ENCODE peak calls at places on chromosome 6, in six cellular contexts. A is ascending aorta, I is BJ, P is cardiac muscle cell, Y is A549, T is AG04449. W is an unnamed sample.

GRCh38 chr6:158611600-158612041 is 32.9 kb downstream of the DYNLT1 start:
- DNase-seq in A (no peak), I (no peak), P (peak), Y (no peak), T (no peak), W (no peak)

GRCh38 chr6:134093007-134093573 is 40.7 kb upstream of the SLC2A12 start:
- DNase-seq in A (no peak), I (no peak), P (no peak), Y (no peak), T (no peak), W (no peak)

GRCh38 chr6:52517502-52518278 is 59.2 kb downstream of the TRAM2 start:
- DNase-seq in A (peak), I (peak), P (peak), Y (peak), T (no peak), W (peak)

GRCh38 chr6:32148722-32149576 is 2.8 kb downstream of the PRRT1 start:
- DNase-seq in A (no peak), I (no peak), P (no peak), Y (no peak), T (no peak), W (no peak)

GRCh38 chr6:125549202-125549884 is 200.1 kb upstream of the HEY2 start:
- DNase-seq in A (no peak), I (no peak), P (no peak), Y (no peak), T (no peak), W (no peak)

GRCh38 chr6:143166247-143166695 is 105.6 kb downstream of the AIG1 start:
- DNase-seq in A (no peak), I (no peak), P (peak), Y (no peak), T (no peak), W (no peak)

GRCh38 chr6:169328112-169328801 is 74.6 kb upstream of the THBS2 start:
- DNase-seq in A (no peak), I (no peak), P (peak), Y (no peak), T (no peak), W (no peak)

GRCh38 chr6:170076466-170077165 is 214.3 kb downstream of the DLL1 start:
- DNase-seq in A (no peak), I (no peak), P (no peak), Y (no peak), T (no peak), W (no peak)

GRCh38 chr6:28941681-28942448 is 18.1 kb upstream of the TRIM27 start:
- DNase-seq in A (no peak), I (no peak), P (no peak), Y (no peak), T (no peak), W (peak)

GRCh38 chr6:116218172-116218633 is 35.7 kb downstream of the TSPYL4 start:
- DNase-seq in A (no peak), I (no peak), P (peak), Y (no peak), T (no peak), W (no peak)

GRCh38 chr6:167046861-167047495 is 47.8 kb downstream of the CEP43 start:
- DNase-seq in A (no peak), I (no peak), P (no peak), Y (no peak), T (no peak), W (no peak)

GRCh38 chr6:170280689-170281045 is 10.2 kb downstream of the DLL1 start:
- DNase-seq in A (no peak), I (no peak), P (no peak), Y (no peak), T (no peak), W (no peak)

GRCh38 chr6:107820571-107821261 is 3.4 kb downstream of the SCML4 start:
- DNase-seq in A (no peak), I (no peak), P (peak), Y (no peak), T (no peak), W (no peak)

GRCh38 chr6:36544228-36544627 is 3.1 kb downstream of the STK38 start:
- DNase-seq in A (no peak), I (peak), P (peak), Y (no peak), T (no peak), W (peak)

GRCh38 chr6:26017567-26017966 is 55.0 kb downstream of the TRIM38 start:
- DNase-seq in A (peak), I (no peak), P (peak), Y (no peak), T (no peak), W (peak)

GRCh38 chr6:38149526-38149925 is 330.0 kb downstream of the ZFAND3 start:
- DNase-seq in A (no peak), I (no peak), P (no peak), Y (no peak), T (no peak), W (no peak)

GRCh38 chr6:30726506-30727413 is 6.6 kb downstream of the TUBB start:
- DNase-seq in A (no peak), I (no peak), P (no peak), Y (no peak), T (no peak), W (no peak)

GRCh38 chr6:125829433-125829832 is 38.7 kb downstream of the NCOA7 start:
- DNase-seq in A (no peak), I (no peak), P (no peak), Y (no peak), T (no peak), W (no peak)

GRCh38 chr6:46484081-46484820 is 7.0 kb downstream of the RCAN2 start:
- DNase-seq in A (no peak), I (no peak), P (no peak), Y (no peak), T (no peak), W (no peak)

DNA sequence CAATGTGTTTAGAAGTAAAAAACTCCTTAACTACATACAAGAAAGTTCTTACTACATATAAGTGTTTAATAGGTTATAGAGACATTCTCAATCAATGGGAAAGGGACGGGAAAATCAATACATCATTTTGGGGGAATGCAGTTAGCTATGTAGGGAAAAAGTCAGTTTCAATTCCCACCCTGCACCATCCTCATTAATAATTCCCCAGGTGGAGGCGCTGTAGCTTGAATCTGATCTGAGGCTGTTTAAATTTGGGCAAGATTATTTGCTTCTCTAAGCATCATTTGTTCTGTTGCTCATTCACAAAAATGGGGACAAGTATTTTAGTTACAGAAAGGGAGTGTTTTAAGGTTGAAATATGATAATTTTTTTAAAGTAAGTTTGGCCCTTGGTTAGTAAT is 19.1 kb downstream of the OLIG3 start:
- DNase-seq in A (no peak), I (no peak), P (no peak), Y (no peak), T (no peak), W (no peak)
- TF ChIP-seq CTCF in A (no peak), I (peak), P (no peak), Y (no peak), T (no peak), W (peak)

DNA sequence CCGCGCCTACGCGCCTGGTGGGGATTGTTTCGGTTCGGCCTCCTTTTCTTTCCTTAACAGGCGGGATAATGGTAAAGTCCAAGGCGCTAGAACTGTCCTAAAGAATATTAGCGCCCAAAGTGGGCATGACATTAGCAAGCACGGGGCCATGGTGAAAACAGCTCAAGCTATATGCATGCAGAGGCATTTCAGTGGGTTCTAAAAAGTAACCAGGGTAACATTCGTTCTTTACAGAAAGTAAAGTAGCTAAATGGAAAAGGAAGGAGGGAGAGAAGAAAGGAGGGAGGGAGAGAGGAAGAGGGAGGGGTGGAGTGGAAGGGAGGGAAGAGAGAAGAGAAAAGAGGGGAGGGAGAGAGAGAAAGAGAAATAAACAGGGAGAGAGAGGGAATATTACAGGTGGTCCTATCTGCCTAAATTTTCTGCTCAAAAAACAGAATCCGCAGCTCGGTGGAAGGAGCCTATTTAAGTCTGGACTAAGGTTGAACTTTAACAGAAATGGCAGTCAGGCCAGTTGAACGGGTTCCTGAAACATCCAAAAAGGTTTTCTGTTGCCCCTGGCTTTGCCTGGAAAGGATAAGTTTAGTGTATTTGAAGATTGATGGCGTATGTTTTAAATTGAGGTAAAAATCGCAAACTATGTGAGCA is 2.0 kb downstream of the TFAP2B start:
- DNase-seq in A (no peak), I (no peak), P (no peak), Y (no peak), T (no peak), W (no peak)
- H3K4me3 ChIP-seq in A (no peak), I (no peak), P (no peak), Y (no peak), T (no peak), W (no peak)

GRCh38 chr6:112253842-112254816 is at the start of gene LAMA4:
- DNase-seq in A (no peak), I (no peak), P (peak), Y (peak), T (no peak), W (no peak)
- TF ChIP-seq CTCF in A (no peak), I (no peak), P (no peak), Y (no peak), T (no peak), W (no peak)

GRCh38 chr6:131807644-131808459 is at the start of gene ENPP1:
- DNase-seq in A (peak), I (no peak), P (peak), Y (peak), T (no peak), W (no peak)
- H3K4me3 ChIP-seq in A (peak), I (peak), P (peak), Y (peak), T (peak), W (peak)

DNA sequence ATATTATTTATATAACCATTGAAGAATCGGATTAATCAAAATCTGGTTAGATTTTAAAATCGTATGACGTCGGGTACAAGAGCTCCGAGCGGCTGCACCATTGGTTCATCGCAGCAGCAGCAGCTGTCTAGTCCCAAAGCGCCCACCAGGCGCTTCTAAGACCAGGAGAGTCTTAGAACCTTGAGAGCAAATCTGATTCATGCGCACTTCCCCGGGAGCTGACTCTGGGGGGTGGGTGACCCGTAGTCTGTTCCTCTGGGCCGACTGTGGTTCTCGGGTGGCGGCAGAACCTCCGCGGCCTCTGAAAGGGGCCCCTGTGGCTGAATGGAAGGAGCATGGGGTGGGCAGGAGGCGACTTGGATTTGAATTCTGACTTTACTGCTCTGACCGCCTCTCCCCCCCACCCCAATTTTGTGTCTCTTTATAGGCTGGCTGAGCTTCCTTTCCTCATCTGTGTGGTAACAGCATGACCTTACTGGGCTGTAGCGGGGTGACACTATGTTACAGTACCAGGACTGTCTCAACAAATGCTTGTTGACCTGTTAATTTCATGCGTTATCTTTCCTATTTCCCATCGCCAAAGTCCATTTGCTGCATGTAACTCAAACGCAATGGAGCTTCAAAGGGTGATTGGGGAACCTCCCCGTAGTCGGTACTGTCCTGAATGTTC is 119.7 kb downstream of the RTN4IP1 start:
- DNase-seq in A (no peak), I (no peak), P (no peak), Y (no peak), T (no peak), W (no peak)
- TF ChIP-seq CTCF in A (no peak), I (no peak), P (peak), Y (no peak), T (peak), W (no peak)

GRCh38 chr6:162379762-162380409 is 347.7 kb downstream of the PRKN start:
- DNase-seq in A (no peak), I (no peak), P (no peak), Y (no peak), T (no peak), W (no peak)
- H3K4me3 ChIP-seq in A (no peak), I (no peak), P (no peak), Y (no peak), T (no peak), W (no peak)

GRCh38 chr6:68054776-68055175 is 580.3 kb upstream of the ADGRB3 start:
- DNase-seq in A (no peak), I (no peak), P (peak), Y (no peak), T (no peak), W (no peak)

GRCh38 chr6:68053805-68054373 is 581.2 kb upstream of the ADGRB3 start:
- DNase-seq in A (no peak), I (no peak), P (no peak), Y (no peak), T (no peak), W (no peak)

GRCh38 chr6:68059894-68060293 is 575.2 kb upstream of the ADGRB3 start:
- DNase-seq in A (no peak), I (no peak), P (peak), Y (no peak), T (no peak), W (no peak)

DNA sequence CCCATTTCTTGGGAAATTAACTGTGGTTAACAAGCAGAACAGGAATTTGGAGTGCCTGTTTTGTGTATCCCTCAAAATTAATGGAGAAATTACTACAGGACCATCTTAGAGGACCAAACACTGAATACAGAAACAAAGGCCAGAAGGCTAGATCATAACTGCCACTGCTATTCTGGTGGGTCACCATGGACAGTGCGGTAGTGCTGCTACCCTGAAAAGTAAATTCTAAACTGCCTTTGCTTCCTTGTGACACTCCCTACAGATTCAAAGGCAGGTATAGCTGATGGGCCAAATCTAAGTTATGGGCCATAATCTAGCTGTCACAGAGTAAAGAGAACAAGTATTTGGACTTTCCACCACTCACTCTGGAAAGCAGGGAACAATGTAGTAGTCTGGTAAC is 575.8 kb upstream of the ADGRB3 start:
- DNase-seq in A (no peak), I (no peak), P (no peak), Y (no peak), T (no peak), W (no peak)
- TF ChIP-seq CTCF in A (no peak), I (no peak), P (no peak), Y (no peak), T (no peak), W (no peak)

DNA sequence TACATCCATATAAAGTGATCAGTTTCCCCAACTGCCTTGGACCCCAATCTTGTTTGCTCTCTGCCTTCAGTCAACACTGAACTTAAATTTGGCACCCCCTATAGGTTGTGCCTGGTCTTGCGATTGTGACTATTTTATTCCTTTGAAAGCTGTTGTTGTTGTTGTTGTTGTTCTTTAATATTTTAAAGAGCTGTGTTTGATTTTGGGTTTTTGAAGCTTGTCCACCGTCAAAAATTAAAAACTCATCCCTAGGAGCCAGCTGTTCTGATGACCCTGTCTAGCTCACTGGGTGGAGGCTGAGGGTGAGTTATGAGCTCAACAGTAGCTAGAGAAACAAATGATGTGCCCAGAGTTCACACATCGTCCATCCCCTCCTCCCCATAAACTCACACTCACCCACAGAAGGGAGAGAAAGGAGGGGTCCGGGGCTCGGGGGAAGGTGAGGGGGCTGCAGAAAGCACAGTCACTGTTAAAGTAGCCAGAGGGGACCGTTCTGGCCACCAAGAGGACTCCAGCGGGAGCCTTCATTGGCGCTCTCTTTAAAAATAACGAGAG is 4.0 kb downstream of the SIM1 start:
- DNase-seq in A (no peak), I (no peak), P (no peak), Y (peak), T (no peak), W (no peak)
- H3K4me3 ChIP-seq in A (no peak), I (peak), P (no peak), Y (peak), T (peak), W (peak)

DNA sequence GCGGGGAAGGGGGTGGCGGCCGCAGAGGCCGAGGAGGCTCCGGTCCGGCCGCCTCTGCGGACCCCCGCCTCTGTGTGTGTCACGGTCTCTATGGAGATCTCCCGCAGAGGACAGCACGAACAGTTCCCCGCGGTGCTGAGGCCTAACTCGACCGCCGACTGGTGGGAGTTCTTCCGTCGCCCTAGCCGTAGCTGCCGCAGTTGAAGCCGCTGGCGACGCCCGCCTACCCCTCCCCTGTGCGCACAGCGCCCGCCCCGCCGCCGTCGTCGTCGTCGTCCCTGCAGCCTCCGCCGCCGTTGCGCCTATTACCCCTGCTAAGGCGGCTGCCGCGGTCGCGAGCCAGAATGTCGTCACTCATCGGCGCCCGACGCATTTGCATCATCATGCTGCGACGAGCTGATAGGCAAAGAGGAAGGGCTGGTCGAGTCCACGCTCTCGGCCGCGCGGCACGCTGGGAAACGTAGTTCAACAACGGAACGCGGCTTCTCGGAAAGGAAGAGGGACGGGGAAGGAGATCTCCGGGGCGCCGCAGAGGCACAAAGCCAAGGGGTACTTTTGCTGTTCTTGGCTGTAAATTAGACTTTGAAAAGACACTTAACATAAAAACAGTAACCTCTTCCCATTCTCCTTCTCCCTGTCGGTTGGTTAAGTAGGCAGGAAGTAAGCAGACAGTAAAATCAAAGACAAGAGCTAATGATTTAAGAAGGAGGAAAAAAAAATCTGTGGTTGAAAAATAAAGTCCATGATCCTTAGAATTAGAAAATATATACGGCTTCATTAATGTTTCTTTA is at the start of gene NUP153:
- DNase-seq in A (peak), I (peak), P (peak), Y (peak), T (peak), W (peak)
- TF ChIP-seq CTCF in A (no peak), I (no peak), P (no peak), Y (no peak), T (no peak), W (no peak)